ENCODE peak calls at places on chromosomes 2 and 18, in six cellular contexts. F is tibial artery, J is MM.1S, C is psoas muscle, N is PC-9, E is keratinocyte. X is an unnamed sample. For H3K27me3, the result is how much of the 10 kb centered on the place peaks cover.

GRCh38 chr2:112163541-112163981 is 25.4 kb downstream of the FBLN7 start:
- DNase-seq in F (peak), J (no peak), C (no peak), N (no peak), E (no peak), X (no peak)

GRCh38 chr2:225668606-225669266 is 269.2 kb downstream of the NYAP2 start:
- DNase-seq in F (no peak), J (peak), C (no peak), N (peak), E (peak), X (peak)

GRCh38 chr2:239530749-239531316 is 130.0 kb upstream of the HDAC4 start:
- DNase-seq in F (no peak), J (no peak), C (no peak), N (no peak), E (no peak), X (no peak)

GRCh38 chr2:121001641-121002040 is 266.0 kb downstream of the GLI2 start:
- DNase-seq in F (no peak), J (no peak), C (no peak), N (no peak), E (no peak), X (no peak)

GRCh38 chr2:240163844-240164574 is 23.6 kb upstream of the OTOS start:
- DNase-seq in F (no peak), J (no peak), C (no peak), N (no peak), E (no peak), X (no peak)

GRCh38 chr2:149885468-149885867 is 297.9 kb upstream of the MMADHC start:
- DNase-seq in F (no peak), J (peak), C (no peak), N (no peak), E (no peak), X (no peak)

GRCh38 chr2:138744709-138745108 is 35.5 kb downstream of the NXPH2 start:
- DNase-seq in F (no peak), J (no peak), C (peak), N (no peak), E (no peak), X (no peak)

GRCh38 chr2:43311276-43311675 is 84.9 kb upstream of the ZFP36L2 start:
- DNase-seq in F (no peak), J (no peak), C (no peak), N (peak), E (no peak), X (no peak)

GRCh38 chr18:23331091-23331920 is 121.8 kb upstream of the RIOK3 start:
- DNase-seq in F (no peak), J (no peak), C (no peak), N (peak), E (no peak), X (no peak)

GRCh38 chr2:21890041-21890440 is 766.3 kb downstream of the TDRD15 start:
- DNase-seq in F (no peak), J (no peak), C (no peak), N (no peak), E (no peak), X (no peak)

GRCh38 chr18:11839556-11839955 is 11.7 kb upstream of the CHMP1B start:
- DNase-seq in F (no peak), J (no peak), C (no peak), N (no peak), E (no peak), X (no peak)

GRCh38 chr18:49368876-49369440 is 91.5 kb downstream of the DYM start:
- DNase-seq in F (no peak), J (no peak), C (peak), N (no peak), E (no peak), X (no peak)

GRCh38 chr2:54809814-54810213 is 86.4 kb downstream of the EML6 start:
- DNase-seq in F (no peak), J (no peak), C (no peak), N (peak), E (peak), X (no peak)

GRCh38 chr2:101111917-101112771 is 39.0 kb downstream of the TBC1D8 start:
- DNase-seq in F (no peak), J (no peak), C (no peak), N (no peak), E (no peak), X (no peak)

GRCh38 chr2:210288376-210288775 is 26.6 kb downstream of the MYL1 start:
- DNase-seq in F (no peak), J (no peak), C (no peak), N (no peak), E (no peak), X (no peak)

GRCh38 chr2:96264656-96265348 is 995 bp downstream of the TMEM127 start:
- DNase-seq in F (no peak), J (peak), C (no peak), N (no peak), E (no peak), X (peak)

GRCh38 chr18:52764271-52764670 is 424.3 kb downstream of the DCC start:
- DNase-seq in F (no peak), J (no peak), C (no peak), N (no peak), E (no peak), X (no peak)

GRCh38 chr18:48808476-48808875 is 142.3 kb downstream of the SMAD7 start:
- DNase-seq in F (no peak), J (no peak), C (no peak), N (no peak), E (no peak), X (no peak)

GRCh38 chr18:78902795-78903435 is 76.7 kb upstream of the SALL3 start:
- DNase-seq in F (no peak), J (no peak), C (no peak), N (no peak), E (no peak), X (no peak)

GRCh38 chr2:215528555-215528954 is 92.7 kb upstream of the FN1 start:
- DNase-seq in F (no peak), J (no peak), C (no peak), N (no peak), E (peak), X (no peak)

GRCh38 chr2:120238728-120239487 is 13.7 kb upstream of the RALB start:
- DNase-seq in F (peak), J (no peak), C (peak), N (peak), E (no peak), X (no peak)

GRCh38 chr2:149606251-149606811 is 18.8 kb upstream of the MMADHC start:
- DNase-seq in F (no peak), J (no peak), C (no peak), N (peak), E (no peak), X (no peak)

GRCh38 chr2:132542953-132543569 is 126.5 kb downstream of the GPR39 start:
- DNase-seq in F (no peak), J (no peak), C (no peak), N (no peak), E (no peak), X (no peak)

GRCh38 chr2:201234167-201235139 is 25.9 kb upstream of the CASP8 start:
- DNase-seq in F (no peak), J (no peak), C (no peak), N (peak), E (no peak), X (no peak)

GRCh38 chr2:218046234-218046633 is 22.8 kb upstream of the RUFY4 start:
- DNase-seq in F (no peak), J (peak), C (no peak), N (no peak), E (no peak), X (no peak)

GRCh38 chr2:157333304-157334047 is 7.9 kb upstream of the ERMN start:
- DNase-seq in F (no peak), J (no peak), C (no peak), N (no peak), E (no peak), X (no peak)

GRCh38 chr2:145598434-145598833 is 1078.5 kb upstream of the ZEB2 start:
- DNase-seq in F (no peak), J (no peak), C (no peak), N (no peak), E (no peak), X (no peak)

GRCh38 chr2:105754011-105754410 is 9.3 kb downstream of the NCK2 start:
- DNase-seq in F (no peak), J (no peak), C (no peak), N (no peak), E (no peak), X (no peak)

GRCh38 chr2:84865181-84865783 is 15.6 kb downstream of the TRABD2A start:
- DNase-seq in F (no peak), J (peak), C (no peak), N (peak), E (no peak), X (no peak)

GRCh38 chr2:231605607-231606091 is 13.0 kb downstream of the TEX44 start:
- DNase-seq in F (peak), J (no peak), C (no peak), N (no peak), E (no peak), X (peak)

GRCh38 chr2:237500681-237501424 is 13.8 kb downstream of the MLPH start:
- DNase-seq in F (no peak), J (no peak), C (no peak), N (peak), E (no peak), X (no peak)

GRCh38 chr2:68031546-68032160 is 31.2 kb downstream of the C1D start:
- DNase-seq in F (no peak), J (peak), C (no peak), N (no peak), E (no peak), X (no peak)

GRCh38 chr18:52288403-52289004 is 51.5 kb upstream of the DCC start:
- DNase-seq in F (no peak), J (peak), C (no peak), N (no peak), E (no peak), X (peak)

GRCh38 chr2:175355246-175355645 is 173.7 kb upstream of the ATP5MC3 start:
- DNase-seq in F (no peak), J (no peak), C (no peak), N (no peak), E (no peak), X (no peak)

GRCh38 chr2:156333274-156333950 is 891 bp upstream of the NR4A2 start:
- DNase-seq in F (no peak), J (peak), C (no peak), N (no peak), E (no peak), X (no peak)

GRCh38 chr2:136057023-136057801 is 60.7 kb downstream of the CXCR4 start:
- DNase-seq in F (no peak), J (peak), C (no peak), N (no peak), E (no peak), X (no peak)

GRCh38 chr2:196234672-196235071 is 63.3 kb upstream of the STK17B start:
- DNase-seq in F (no peak), J (no peak), C (no peak), N (peak), E (no peak), X (no peak)

GRCh38 chr18:5513947-5514346 is 29.9 kb downstream of the EPB41L3 start:
- DNase-seq in F (no peak), J (no peak), C (no peak), N (no peak), E (no peak), X (no peak)
- H3K27me3 ChIP-seq in F (under half), J (under half), C (under half), N (under half), E (under half), X (under half)

GRCh38 chr2:38508311-38509039 is 94.3 kb downstream of the HNRNPLL start:
- DNase-seq in F (peak), J (peak), C (peak), N (peak), E (peak), X (peak)
- TF ChIP-seq CTCF in F (no peak), J (peak), C (peak), N (peak), E (peak), X (peak)

GRCh38 chr2:10830641-10831386 is 18.2 kb upstream of the PDIA6 start:
- DNase-seq in F (no peak), J (no peak), C (no peak), N (no peak), E (no peak), X (no peak)

GRCh38 chr2:10828346-10828745 is 15.8 kb upstream of the PDIA6 start:
- DNase-seq in F (no peak), J (no peak), C (no peak), N (no peak), E (no peak), X (no peak)

GRCh38 chr2:10831387-10831985 is 18.9 kb upstream of the PDIA6 start:
- DNase-seq in F (no peak), J (no peak), C (no peak), N (no peak), E (no peak), X (no peak)

GRCh38 chr2:10829304-10829703 is 16.7 kb upstream of the PDIA6 start:
- DNase-seq in F (no peak), J (no peak), C (no peak), N (no peak), E (no peak), X (no peak)

DNA sequence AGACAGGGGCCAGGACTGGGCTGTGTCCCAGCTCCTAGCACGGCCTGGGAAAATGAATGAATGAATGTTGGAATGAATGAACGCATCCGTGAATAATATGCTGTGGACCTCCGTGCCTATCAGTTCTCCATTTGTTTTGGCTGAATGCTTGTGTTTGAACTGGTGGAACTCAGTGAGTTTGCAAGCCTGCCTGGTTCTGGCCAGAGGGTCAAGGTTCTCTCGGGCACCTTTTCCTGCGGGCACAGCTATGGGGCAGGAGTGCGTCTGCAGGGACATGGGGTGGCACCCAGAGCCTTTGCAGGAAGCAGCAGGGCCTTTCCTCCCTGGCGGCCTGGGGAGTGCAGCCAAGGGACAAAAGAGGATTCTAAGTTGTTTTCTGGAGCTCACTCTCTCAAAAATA is 17.6 kb upstream of the PDIA6 start:
- DNase-seq in F (no peak), J (no peak), C (no peak), N (no peak), E (no peak), X (no peak)
- H3K27me3 ChIP-seq in F (half or more), J (under half), C (under half), N (half or more), E (under half), X (under half)

GRCh38 chr2:219459460-219460311 is 25.0 kb downstream of the SPEG start:
- DNase-seq in F (peak), J (no peak), C (peak), N (no peak), E (no peak), X (peak)
- TF ChIP-seq CTCF in F (peak), J (peak), C (peak), N (peak), E (peak), X (peak)

DNA sequence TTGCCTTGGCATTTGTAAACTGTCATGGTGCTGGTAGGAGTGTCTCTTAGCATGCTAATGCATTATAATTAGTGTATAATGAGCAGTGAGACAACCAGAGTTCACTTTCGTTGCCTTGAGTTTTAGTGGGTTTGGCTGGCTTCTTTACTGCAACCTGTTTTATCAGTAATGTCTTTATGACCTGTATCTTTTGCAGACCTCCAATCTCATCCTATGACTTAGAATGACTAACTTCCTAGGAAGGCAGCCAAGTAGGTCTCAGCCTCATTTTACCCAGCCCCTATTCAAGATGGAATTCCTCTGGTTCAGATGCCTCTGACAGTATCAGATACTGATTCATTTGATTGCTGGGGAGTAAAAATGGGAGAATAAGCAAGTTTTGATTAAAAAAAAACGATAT is 447.3 kb downstream of the XIRP2 start:
- DNase-seq in F (no peak), J (no peak), C (no peak), N (no peak), E (no peak), X (no peak)
- H3K27me3 ChIP-seq in F (under half), J (under half), C (under half), N (under half), E (under half), X (under half)

GRCh38 chr2:227365833-227366232 is 13.3 kb downstream of the TM4SF20 start:
- DNase-seq in F (no peak), J (no peak), C (no peak), N (no peak), E (no peak), X (no peak)

GRCh38 chr2:227360351-227360750 is 18.8 kb downstream of the TM4SF20 start:
- DNase-seq in F (no peak), J (no peak), C (no peak), N (no peak), E (no peak), X (no peak)

GRCh38 chr2:227366861-227367800 is 12.0 kb downstream of the TM4SF20 start:
- DNase-seq in F (no peak), J (no peak), C (no peak), N (peak), E (no peak), X (no peak)

GRCh38 chr2:227363756-227364155 is 15.3 kb downstream of the TM4SF20 start:
- DNase-seq in F (no peak), J (no peak), C (no peak), N (no peak), E (no peak), X (no peak)
- TF ChIP-seq CTCF in F (no peak), J (peak), C (no peak), N (no peak), E (no peak), X (no peak)

DNA sequence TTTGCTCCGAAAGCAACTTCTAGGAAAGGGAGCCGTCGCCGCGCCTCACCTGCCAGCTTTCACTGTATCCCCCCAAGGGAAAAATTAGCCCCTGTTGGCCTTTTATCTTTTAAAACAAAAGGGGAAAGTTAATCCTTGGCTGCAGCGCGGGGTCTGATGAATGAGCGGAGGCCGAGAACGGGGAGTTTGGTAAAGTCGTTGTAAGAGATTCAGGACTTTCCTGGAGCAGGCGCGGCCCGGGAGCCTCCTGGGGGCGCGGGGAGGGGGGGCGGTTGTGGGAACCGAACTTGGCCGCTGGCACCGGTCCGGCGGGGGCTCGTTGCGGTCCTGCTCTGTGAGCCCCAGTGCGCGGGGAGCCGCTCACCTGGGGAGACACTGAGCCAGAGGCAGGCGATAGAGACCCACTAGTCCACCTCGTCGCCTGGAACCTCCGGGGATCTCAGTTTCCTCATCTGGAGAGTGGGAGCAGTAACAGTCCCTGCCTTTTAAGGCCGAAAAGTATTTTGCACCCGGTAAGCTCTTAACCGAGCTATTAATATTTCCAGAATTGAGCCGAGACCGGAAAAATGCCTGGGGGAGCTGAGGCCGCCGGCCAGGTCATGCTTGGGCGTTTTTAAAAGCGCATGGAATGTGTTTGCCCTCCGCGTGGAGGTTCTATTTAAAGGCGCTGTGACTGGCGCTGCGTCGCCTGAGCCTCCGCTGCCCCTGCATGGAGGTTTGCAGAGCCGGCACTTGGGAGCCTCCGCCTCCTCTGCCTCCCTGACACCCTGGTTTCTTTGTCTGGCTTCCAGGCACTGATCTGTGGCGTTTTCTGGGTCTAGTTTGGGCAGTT is 1.1 kb downstream of the EFHD1 start:
- DNase-seq in F (peak), J (no peak), C (peak), N (no peak), E (no peak), X (no peak)
- H3K27me3 ChIP-seq in F (under half), J (under half), C (under half), N (under half), E (half or more), X (under half)

DNA sequence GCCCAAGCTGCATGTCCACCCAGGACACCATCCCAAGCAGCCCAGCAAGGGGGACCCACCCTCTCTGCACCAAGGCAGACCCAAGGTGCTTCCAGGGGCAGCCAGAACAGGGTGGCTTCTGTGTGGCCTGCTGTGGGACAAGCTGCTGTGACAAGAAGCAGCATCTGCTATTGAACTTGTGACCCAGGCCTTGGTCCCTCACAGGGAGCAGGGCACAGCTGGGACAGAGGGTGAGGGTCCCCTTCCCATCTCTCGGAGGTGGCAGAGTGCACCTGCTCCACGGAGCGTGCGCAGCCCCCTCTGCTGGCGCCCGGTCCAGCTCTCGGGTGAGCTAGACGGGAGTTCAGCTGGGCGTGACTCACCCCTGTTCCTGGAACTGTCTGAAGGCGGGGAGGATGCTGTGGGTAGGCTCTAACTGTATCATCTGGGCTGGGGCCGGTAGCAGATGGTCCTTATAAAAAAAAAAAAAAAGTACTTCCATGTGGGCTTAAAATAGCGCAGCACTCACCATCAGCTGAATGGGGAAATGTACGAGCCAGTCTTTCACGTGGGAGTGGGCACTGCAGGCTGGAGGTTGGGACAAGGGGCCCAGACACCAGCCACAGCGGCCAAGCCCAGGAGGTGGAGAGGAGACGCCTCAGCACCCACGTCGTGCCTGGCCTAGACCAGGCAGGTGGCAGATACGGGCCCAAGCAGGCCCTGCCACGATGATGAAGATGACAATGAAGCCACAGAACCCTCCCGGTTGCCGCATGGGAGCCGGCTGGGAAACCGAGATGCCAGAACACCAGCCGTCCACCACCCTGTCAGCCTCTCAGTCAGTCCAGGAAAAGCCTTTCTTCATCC is 136.8 kb upstream of the ID2 start:
- DNase-seq in F (peak), J (no peak), C (peak), N (no peak), E (no peak), X (peak)
- TF ChIP-seq CTCF in F (no peak), J (no peak), C (peak), N (no peak), E (no peak), X (peak)

X was measured in WERI-Rb-1.